ENCODE peak calls at places on chromosomes 12 and 14, in five cellular contexts. One of them, this sample, is unnamed. For H3K4me1 and H3K36me3, the result is how much of the 10 kb centered on the place peaks cover.

GRCh38 chr12:93198086-93198485 is 179.6 kb upstream of the NUDT4 start:
- DNase-seq in sigmoid colon: no peak
- DNase-seq in astrocyte: peak
- DNase-seq in GM23248: peak
- DNase-seq in cardiac muscle cell: no peak
- DNase-seq in this sample: no peak

GRCh38 chr12:48165089-48166031 is 8.0 kb upstream of the ASB8 start:
- DNase-seq in sigmoid colon: no peak
- DNase-seq in astrocyte: peak
- DNase-seq in GM23248: peak
- DNase-seq in cardiac muscle cell: peak
- DNase-seq in this sample: no peak

GRCh38 chr12:64450711-64451486 is 1.0 kb upstream of the TBK1 start:
- DNase-seq in sigmoid colon: no peak
- DNase-seq in astrocyte: peak
- DNase-seq in GM23248: peak
- DNase-seq in cardiac muscle cell: peak
- DNase-seq in this sample: no peak

GRCh38 chr12:1796515-1797010 is 23.8 kb upstream of the LRTM2 start:
- DNase-seq in sigmoid colon: no peak
- DNase-seq in astrocyte: no peak
- DNase-seq in GM23248: peak
- DNase-seq in cardiac muscle cell: no peak
- DNase-seq in this sample: no peak

GRCh38 chr14:82075566-82075965 is 541.9 kb upstream of the SEL1L start:
- DNase-seq in sigmoid colon: no peak
- DNase-seq in astrocyte: no peak
- DNase-seq in GM23248: peak
- DNase-seq in cardiac muscle cell: peak
- DNase-seq in this sample: no peak

GRCh38 chr12:76311796-76312195 is 36.4 kb downstream of the BBS10 start:
- DNase-seq in sigmoid colon: no peak
- DNase-seq in astrocyte: peak
- DNase-seq in GM23248: peak
- DNase-seq in cardiac muscle cell: no peak
- DNase-seq in this sample: no peak

GRCh38 chr12:26473291-26473690 is 277.9 kb downstream of the SSPN start:
- DNase-seq in sigmoid colon: no peak
- DNase-seq in astrocyte: peak
- DNase-seq in GM23248: peak
- DNase-seq in cardiac muscle cell: no peak
- DNase-seq in this sample: no peak

GRCh38 chr12:103742349-103742784 is 98.7 kb downstream of the NT5DC3 start:
- DNase-seq in sigmoid colon: no peak
- DNase-seq in astrocyte: peak
- DNase-seq in GM23248: peak
- DNase-seq in cardiac muscle cell: no peak
- DNase-seq in this sample: no peak

GRCh38 chr12:104863549-104863948 is 94.5 kb downstream of the SLC41A2 start:
- DNase-seq in sigmoid colon: no peak
- DNase-seq in astrocyte: peak
- DNase-seq in GM23248: peak
- DNase-seq in cardiac muscle cell: no peak
- DNase-seq in this sample: no peak

GRCh38 chr14:96576937-96577336 is 74.8 kb downstream of the PAPOLA start:
- DNase-seq in sigmoid colon: no peak
- DNase-seq in astrocyte: no peak
- DNase-seq in GM23248: no peak
- DNase-seq in cardiac muscle cell: no peak
- DNase-seq in this sample: no peak

GRCh38 chr14:69260979-69261605 is 1.1 kb downstream of the GALNT16 start:
- DNase-seq in sigmoid colon: no peak
- DNase-seq in astrocyte: no peak
- DNase-seq in GM23248: peak
- DNase-seq in cardiac muscle cell: peak
- DNase-seq in this sample: no peak

GRCh38 chr12:47910486-47910885 is 5.7 kb upstream of the VDR start:
- DNase-seq in sigmoid colon: peak
- DNase-seq in astrocyte: no peak
- DNase-seq in GM23248: peak
- DNase-seq in cardiac muscle cell: no peak
- DNase-seq in this sample: peak

GRCh38 chr12:65810036-65810435 is 14.2 kb upstream of the HMGA2 start:
- DNase-seq in sigmoid colon: no peak
- DNase-seq in astrocyte: no peak
- DNase-seq in GM23248: peak
- DNase-seq in cardiac muscle cell: no peak
- DNase-seq in this sample: no peak

GRCh38 chr14:33964599-33965317 is 13.9 kb upstream of the EGLN3 start:
- DNase-seq in sigmoid colon: no peak
- DNase-seq in astrocyte: no peak
- DNase-seq in GM23248: no peak
- DNase-seq in cardiac muscle cell: no peak
- DNase-seq in this sample: no peak

GRCh38 chr14:87351007-87351406 is 642.0 kb downstream of the GALC start:
- DNase-seq in sigmoid colon: no peak
- DNase-seq in astrocyte: no peak
- DNase-seq in GM23248: no peak
- DNase-seq in cardiac muscle cell: peak
- DNase-seq in this sample: no peak

GRCh38 chr12:39692258-39692853 is 72.8 kb upstream of the ABCD2 start:
- DNase-seq in sigmoid colon: no peak
- DNase-seq in astrocyte: peak
- DNase-seq in GM23248: peak
- DNase-seq in cardiac muscle cell: no peak
- DNase-seq in this sample: no peak

GRCh38 chr14:54446201-54446693 is 5.1 kb upstream of the CNIH1 start:
- DNase-seq in sigmoid colon: no peak
- DNase-seq in astrocyte: peak
- DNase-seq in GM23248: no peak
- DNase-seq in cardiac muscle cell: no peak
- DNase-seq in this sample: no peak

GRCh38 chr12:117854339-117855012 is 114.3 kb downstream of the KSR2 start:
- DNase-seq in sigmoid colon: no peak
- DNase-seq in astrocyte: peak
- DNase-seq in GM23248: peak
- DNase-seq in cardiac muscle cell: peak
- DNase-seq in this sample: no peak

GRCh38 chr12:6839482-6840201 is 1.1 kb upstream of the GNB3 start:
- DNase-seq in sigmoid colon: no peak
- DNase-seq in astrocyte: no peak
- DNase-seq in GM23248: no peak
- DNase-seq in cardiac muscle cell: no peak
- DNase-seq in this sample: no peak

GRCh38 chr14:83044001-83044400 is 1510.3 kb upstream of the SEL1L start:
- DNase-seq in sigmoid colon: no peak
- DNase-seq in astrocyte: no peak
- DNase-seq in GM23248: no peak
- DNase-seq in cardiac muscle cell: no peak
- DNase-seq in this sample: no peak

GRCh38 chr12:89181271-89181920 is 170.9 kb downstream of the DUSP6 start:
- DNase-seq in sigmoid colon: no peak
- DNase-seq in astrocyte: peak
- DNase-seq in GM23248: peak
- DNase-seq in cardiac muscle cell: no peak
- DNase-seq in this sample: no peak

GRCh38 chr14:89280612-89281011 is 136.4 kb downstream of the FOXN3 start:
- DNase-seq in sigmoid colon: no peak
- DNase-seq in astrocyte: no peak
- DNase-seq in GM23248: no peak
- DNase-seq in cardiac muscle cell: no peak
- DNase-seq in this sample: peak

GRCh38 chr12:19351346-19351745 is 87.9 kb upstream of the AEBP2 start:
- DNase-seq in sigmoid colon: no peak
- DNase-seq in astrocyte: no peak
- DNase-seq in GM23248: no peak
- DNase-seq in cardiac muscle cell: no peak
- DNase-seq in this sample: no peak

GRCh38 chr12:119938049-119938667 is 50.9 kb upstream of the BICDL1 start:
- DNase-seq in sigmoid colon: no peak
- DNase-seq in astrocyte: peak
- DNase-seq in GM23248: peak
- DNase-seq in cardiac muscle cell: peak
- DNase-seq in this sample: peak

GRCh38 chr12:108553799-108554198 is 7.2 kb downstream of the SART3 start:
- DNase-seq in sigmoid colon: no peak
- DNase-seq in astrocyte: no peak
- DNase-seq in GM23248: no peak
- DNase-seq in cardiac muscle cell: no peak
- DNase-seq in this sample: no peak

GRCh38 chr12:50181691-50182090 is 14.5 kb upstream of the CERS5 start:
- DNase-seq in sigmoid colon: no peak
- DNase-seq in astrocyte: no peak
- DNase-seq in GM23248: no peak
- DNase-seq in cardiac muscle cell: no peak
- DNase-seq in this sample: no peak

GRCh38 chr14:104930526-104931322 is 6.0 kb downstream of the PLD4 start:
- DNase-seq in sigmoid colon: peak
- DNase-seq in astrocyte: no peak
- DNase-seq in GM23248: no peak
- DNase-seq in cardiac muscle cell: no peak
- DNase-seq in this sample: no peak

GRCh38 chr12:21248679-21249078 is 86.0 kb downstream of the SLCO1A2 start:
- DNase-seq in sigmoid colon: no peak
- DNase-seq in astrocyte: no peak
- DNase-seq in GM23248: peak
- DNase-seq in cardiac muscle cell: peak
- DNase-seq in this sample: no peak

GRCh38 chr14:59280961-59281360 is 92.5 kb downstream of the DAAM1 start:
- DNase-seq in sigmoid colon: no peak
- DNase-seq in astrocyte: no peak
- DNase-seq in GM23248: no peak
- DNase-seq in cardiac muscle cell: no peak
- DNase-seq in this sample: no peak

GRCh38 chr14:89957791-89958190 is 2.1 kb downstream of the TDP1 start:
- DNase-seq in sigmoid colon: no peak
- DNase-seq in astrocyte: peak
- DNase-seq in GM23248: peak
- DNase-seq in cardiac muscle cell: no peak
- DNase-seq in this sample: no peak

GRCh38 chr14:85439696-85440328 is 90.1 kb upstream of the FLRT2 start:
- DNase-seq in sigmoid colon: no peak
- DNase-seq in astrocyte: peak
- DNase-seq in GM23248: peak
- DNase-seq in cardiac muscle cell: peak
- DNase-seq in this sample: no peak

GRCh38 chr12:3275171-3276041 is 198.2 kb downstream of the TSPAN9 start:
- DNase-seq in sigmoid colon: peak
- DNase-seq in astrocyte: peak
- DNase-seq in GM23248: peak
- DNase-seq in cardiac muscle cell: peak
- DNase-seq in this sample: peak

GRCh38 chr12:51663390-51663789 is 72.4 kb downstream of the SCN8A start:
- DNase-seq in sigmoid colon: no peak
- DNase-seq in astrocyte: no peak
- DNase-seq in GM23248: no peak
- DNase-seq in cardiac muscle cell: no peak
- DNase-seq in this sample: no peak

GRCh38 chr14:104664107-104664506 is 25.3 kb upstream of the INF2 start:
- DNase-seq in sigmoid colon: no peak
- DNase-seq in astrocyte: no peak
- DNase-seq in GM23248: no peak
- DNase-seq in cardiac muscle cell: no peak
- DNase-seq in this sample: no peak

GRCh38 chr14:36826614-36827013 is 165.0 kb downstream of the PAX9 start:
- DNase-seq in sigmoid colon: no peak
- DNase-seq in astrocyte: no peak
- DNase-seq in GM23248: no peak
- DNase-seq in cardiac muscle cell: no peak
- DNase-seq in this sample: no peak

DNA sequence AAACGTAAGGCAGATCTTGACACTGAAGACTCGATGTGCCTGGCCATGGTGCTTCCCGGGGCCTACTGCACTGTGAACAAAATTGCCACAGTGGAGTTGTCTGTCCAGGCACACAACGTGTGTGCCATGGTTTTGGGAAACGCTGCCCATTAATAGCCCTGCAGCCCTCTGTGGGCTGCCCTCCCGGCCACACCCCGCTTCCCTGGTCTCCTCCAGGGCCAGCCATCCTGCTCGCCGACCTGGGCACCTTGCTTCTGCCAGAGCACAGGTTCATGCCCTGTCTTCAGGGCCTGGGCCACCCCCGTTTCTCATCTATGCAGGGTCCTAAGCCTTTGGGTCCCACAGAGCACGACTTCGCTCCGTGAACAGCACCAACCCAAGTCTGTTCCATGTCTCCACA is 18.9 kb downstream of the MEG3 start:
- DNase-seq in sigmoid colon: no peak
- DNase-seq in astrocyte: no peak
- DNase-seq in GM23248: no peak
- DNase-seq in cardiac muscle cell: no peak
- DNase-seq in this sample: no peak
- H3K4me1 ChIP-seq in sigmoid colon: under half
- H3K4me1 ChIP-seq in astrocyte: under half
- H3K4me1 ChIP-seq in GM23248: under half
- H3K4me1 ChIP-seq in cardiac muscle cell: under half
- H3K4me1 ChIP-seq in this sample: under half

GRCh38 chr12:112176321-112177010 is 51.1 kb downstream of the TRAFD1 start:
- DNase-seq in sigmoid colon: peak
- DNase-seq in astrocyte: no peak
- DNase-seq in GM23248: no peak
- DNase-seq in cardiac muscle cell: no peak
- DNase-seq in this sample: no peak
- H3K36me3 ChIP-seq in sigmoid colon: under half
- H3K36me3 ChIP-seq in astrocyte: under half
- H3K36me3 ChIP-seq in GM23248: under half
- H3K36me3 ChIP-seq in cardiac muscle cell: under half
- H3K36me3 ChIP-seq in this sample: half or more

DNA sequence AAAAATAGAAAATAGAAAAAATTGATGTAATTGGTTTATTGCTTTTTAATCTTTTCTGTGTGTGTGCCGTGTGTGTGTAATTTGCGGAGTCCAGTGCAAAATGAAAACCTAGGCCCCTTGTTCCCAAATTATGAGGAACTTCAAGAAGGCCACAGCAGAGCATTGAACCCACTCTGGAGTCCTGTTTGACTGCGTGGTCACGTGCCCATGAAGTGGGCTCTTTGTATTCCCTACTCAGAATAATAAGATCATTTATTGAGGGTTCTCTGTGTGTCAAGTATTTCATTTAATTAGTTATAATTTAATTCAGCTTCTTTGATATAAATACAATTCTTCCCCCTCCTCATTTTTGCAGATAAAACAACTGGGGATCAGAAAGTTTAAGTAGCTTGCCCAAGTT is 12.3 kb upstream of the NINJ2 start:
- DNase-seq in sigmoid colon: no peak
- DNase-seq in astrocyte: no peak
- DNase-seq in GM23248: no peak
- DNase-seq in cardiac muscle cell: no peak
- DNase-seq in this sample: no peak
- H3K4me1 ChIP-seq in sigmoid colon: under half
- H3K4me1 ChIP-seq in astrocyte: under half
- H3K4me1 ChIP-seq in GM23248: under half
- H3K4me1 ChIP-seq in cardiac muscle cell: under half
- H3K4me1 ChIP-seq in this sample: under half

GRCh38 chr12:132028111-132028510 is 78.4 kb downstream of the EP400 start:
- DNase-seq in sigmoid colon: no peak
- DNase-seq in astrocyte: no peak
- DNase-seq in GM23248: no peak
- DNase-seq in cardiac muscle cell: no peak
- DNase-seq in this sample: no peak
- H3K36me3 ChIP-seq in sigmoid colon: half or more
- H3K36me3 ChIP-seq in astrocyte: under half
- H3K36me3 ChIP-seq in GM23248: under half
- H3K36me3 ChIP-seq in cardiac muscle cell: half or more
- H3K36me3 ChIP-seq in this sample: half or more